ENCODE peak calls at places on chromosome 7, in six cellular contexts. One of them, this sample, is unnamed.

GRCh38 chr7:92763636-92764423 is 72.5 kb downstream of the CDK6 start:
- DNase-seq in OCI-LY7: no peak
- DNase-seq in tibial artery: no peak
- DNase-seq in testis: no peak
- DNase-seq in endothelial cell of umbilical vein: peak; percentile 27
- DNase-seq in upper lobe of right lung: no peak
- DNase-seq in this sample: peak; percentile 69

GRCh38 chr7:81415181-81415580 is 354.7 kb downstream of the HGF start:
- DNase-seq in testis: no peak
- DNase-seq in endothelial cell of umbilical vein: no peak
- DNase-seq in tibial artery: no peak
- DNase-seq in OCI-LY7: no peak
- DNase-seq in upper lobe of right lung: no peak
- DNase-seq in this sample: no peak

GRCh38 chr7:108618056-108618455 is 48.4 kb downstream of the DNAJB9 start:
- DNase-seq in endothelial cell of umbilical vein: no peak
- DNase-seq in upper lobe of right lung: no peak
- DNase-seq in testis: no peak
- DNase-seq in OCI-LY7: no peak
- DNase-seq in tibial artery: no peak
- DNase-seq in this sample: no peak

GRCh38 chr7:100400656-100401055 is 27.4 kb downstream of the PILRA start:
- DNase-seq in testis: no peak
- DNase-seq in upper lobe of right lung: no peak
- DNase-seq in OCI-LY7: peak; percentile 64
- DNase-seq in endothelial cell of umbilical vein: peak; percentile 30
- DNase-seq in tibial artery: no peak
- DNase-seq in this sample: peak; percentile 39

GRCh38 chr7:42494722-42495121 is 257.7 kb upstream of the GLI3 start:
- DNase-seq in testis: no peak
- DNase-seq in endothelial cell of umbilical vein: no peak
- DNase-seq in tibial artery: no peak
- DNase-seq in OCI-LY7: no peak
- DNase-seq in upper lobe of right lung: no peak
- DNase-seq in this sample: peak; percentile 17

GRCh38 chr7:149317986-149318672 is 56.1 kb downstream of the ZNF783 start:
- DNase-seq in upper lobe of right lung: no peak
- DNase-seq in OCI-LY7: peak; percentile 30
- DNase-seq in testis: no peak
- DNase-seq in endothelial cell of umbilical vein: no peak
- DNase-seq in tibial artery: no peak
- DNase-seq in this sample: peak; percentile 21

GRCh38 chr7:155637155-155637554 is 7.3 kb upstream of the RBM33 start:
- DNase-seq in endothelial cell of umbilical vein: no peak
- DNase-seq in upper lobe of right lung: no peak
- DNase-seq in tibial artery: no peak
- DNase-seq in OCI-LY7: no peak
- DNase-seq in testis: no peak
- DNase-seq in this sample: no peak

GRCh38 chr7:131106681-131107342 is 220.9 kb upstream of the MKLN1 start:
- DNase-seq in endothelial cell of umbilical vein: no peak
- DNase-seq in testis: peak; percentile 70
- DNase-seq in tibial artery: peak; percentile 70
- DNase-seq in OCI-LY7: peak; percentile 42
- DNase-seq in upper lobe of right lung: peak; percentile 81
- DNase-seq in this sample: peak; percentile 34

GRCh38 chr7:66739953-66740301 is 606 bp upstream of the RABGEF1 start:
- DNase-seq in testis: no peak
- DNase-seq in endothelial cell of umbilical vein: no peak
- DNase-seq in tibial artery: no peak
- DNase-seq in upper lobe of right lung: no peak
- DNase-seq in OCI-LY7: peak; percentile 52
- DNase-seq in this sample: no peak

GRCh38 chr7:75663302-75663907 is 75.3 kb downstream of the HIP1 start:
- DNase-seq in endothelial cell of umbilical vein: no peak
- DNase-seq in OCI-LY7: no peak
- DNase-seq in upper lobe of right lung: no peak
- DNase-seq in testis: no peak
- DNase-seq in tibial artery: no peak
- DNase-seq in this sample: no peak

DNA sequence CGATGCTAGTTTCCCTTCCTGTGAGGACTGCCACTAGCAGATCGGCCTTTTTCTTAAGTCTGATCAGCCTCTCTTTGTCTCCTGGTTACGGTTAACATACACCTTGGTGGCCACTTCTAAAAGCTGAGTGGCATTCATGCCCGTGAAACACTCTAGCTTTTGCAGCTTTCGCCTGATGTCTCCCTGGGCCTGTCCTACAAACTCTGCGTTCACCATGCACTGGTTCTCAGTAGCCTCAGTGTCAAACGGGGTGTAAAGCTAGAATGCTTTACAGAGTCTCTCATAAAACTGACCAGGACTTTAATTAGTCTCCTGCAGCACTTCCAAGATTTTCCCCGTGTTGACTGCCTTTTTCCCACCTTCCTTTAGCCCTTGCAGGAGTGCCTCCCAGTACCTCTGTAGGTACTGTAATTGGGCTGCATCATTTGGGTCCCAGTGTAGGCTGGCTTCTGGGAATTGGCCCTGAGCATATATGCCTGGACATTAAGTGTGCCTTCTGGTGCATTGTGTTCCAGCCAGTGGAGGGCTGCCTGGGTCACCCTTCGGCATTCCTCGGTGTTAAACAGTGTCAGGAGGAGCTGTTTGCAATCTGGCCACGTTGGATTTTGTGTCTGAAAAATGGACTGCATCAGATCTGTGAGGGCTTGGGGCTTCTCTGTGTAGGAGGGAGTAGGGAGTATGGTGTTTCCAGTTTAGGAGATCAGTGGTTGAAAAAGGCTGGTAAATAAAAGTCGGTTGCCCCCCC is 6.5 kb upstream of the ZNF117 start:
- DNase-seq in OCI-LY7: no peak
- DNase-seq in upper lobe of right lung: no peak
- DNase-seq in tibial artery: no peak
- DNase-seq in testis: no peak
- DNase-seq in endothelial cell of umbilical vein: no peak
- DNase-seq in this sample: no peak
- H3K27ac ChIP-seq in OCI-LY7: no peak overlapping the region
- H3K27ac ChIP-seq in upper lobe of right lung: no peak overlapping the region
- H3K27ac ChIP-seq in tibial artery: peak overlapping the region; percentile 8
- H3K27ac ChIP-seq in testis: peak overlapping the region; percentile 75
- H3K27ac ChIP-seq in endothelial cell of umbilical vein: no peak overlapping the region
- H3K27ac ChIP-seq in this sample: no peak overlapping the region

GRCh38 chr7:102287465-102288146 is 938 bp downstream of the SH2B2 start:
- DNase-seq in testis: peak; percentile 50
- DNase-seq in OCI-LY7: peak; percentile 73
- DNase-seq in upper lobe of right lung: peak; percentile 76
- DNase-seq in tibial artery: peak; percentile 38
- DNase-seq in endothelial cell of umbilical vein: no peak
- DNase-seq in this sample: peak; percentile 47
- H3K4me1 ChIP-seq in testis: peaks cover 13% of the 10 kb centered on the region
- H3K4me1 ChIP-seq in OCI-LY7: peaks cover 74% of the 10 kb centered on the region
- H3K4me1 ChIP-seq in upper lobe of right lung: peaks cover 22% of the 10 kb centered on the region
- H3K4me1 ChIP-seq in tibial artery: peaks cover 27% of the 10 kb centered on the region
- H3K4me1 ChIP-seq in endothelial cell of umbilical vein: peaks cover 10% of the 10 kb centered on the region
- H3K4me1 ChIP-seq in this sample: peaks cover 17% of the 10 kb centered on the region

DNA sequence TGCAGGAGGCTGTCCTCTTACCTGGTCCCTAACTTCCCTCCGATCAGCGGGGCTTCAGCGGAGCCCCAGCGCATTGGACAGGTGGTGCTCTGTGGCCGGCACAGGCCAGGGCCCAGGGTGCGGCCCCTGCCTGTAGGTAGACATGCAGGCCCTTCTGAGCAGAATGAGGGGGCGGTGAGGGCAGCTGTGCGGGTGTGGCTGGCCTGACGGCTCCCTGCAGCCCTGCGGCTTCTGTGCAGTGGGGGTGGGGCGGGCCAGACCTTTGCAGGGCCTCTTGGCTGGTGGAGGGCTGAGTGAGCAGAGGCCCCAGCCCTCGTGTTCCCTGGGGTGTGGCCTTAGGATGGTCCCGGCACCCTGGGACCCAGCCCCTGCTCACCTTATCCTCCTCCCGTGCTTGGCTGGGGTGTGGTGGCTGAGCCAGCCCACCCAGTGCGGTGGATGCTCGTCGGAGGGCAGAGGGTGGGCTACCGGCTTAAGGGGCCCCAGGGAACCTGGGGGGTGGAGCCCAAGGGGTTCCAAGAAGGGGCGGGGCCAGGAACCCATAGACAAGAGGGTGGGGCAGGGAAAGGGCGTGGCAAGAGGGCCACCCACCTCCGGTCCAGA is 175.2 kb upstream of the TNRC18 start:
- DNase-seq in upper lobe of right lung: no peak
- DNase-seq in testis: peak; percentile 51
- DNase-seq in endothelial cell of umbilical vein: no peak
- DNase-seq in OCI-LY7: no peak
- DNase-seq in tibial artery: no peak
- DNase-seq in this sample: peak; percentile 96
- H3K27ac ChIP-seq in upper lobe of right lung: no peak overlapping the region
- H3K27ac ChIP-seq in testis: peak overlapping the region; percentile 45
- H3K27ac ChIP-seq in endothelial cell of umbilical vein: no peak overlapping the region
- H3K27ac ChIP-seq in OCI-LY7: no peak overlapping the region
- H3K27ac ChIP-seq in tibial artery: no peak overlapping the region
- H3K27ac ChIP-seq in this sample: peak overlapping the region; percentile 82

GRCh38 chr7:88757371-88757770 is 2.1 kb upstream of the ZNF804B start:
- DNase-seq in OCI-LY7: no peak
- DNase-seq in upper lobe of right lung: no peak
- DNase-seq in endothelial cell of umbilical vein: no peak
- DNase-seq in testis: no peak
- DNase-seq in tibial artery: no peak
- DNase-seq in this sample: no peak
- H3K4me1 ChIP-seq in OCI-LY7: no peaks in the 10 kb centered on the region
- H3K4me1 ChIP-seq in upper lobe of right lung: no peaks in the 10 kb centered on the region
- H3K4me1 ChIP-seq in endothelial cell of umbilical vein: peaks cover 10% of the 10 kb centered on the region
- H3K4me1 ChIP-seq in testis: peaks cover 8% of the 10 kb centered on the region
- H3K4me1 ChIP-seq in tibial artery: peaks cover 15% of the 10 kb centered on the region
- H3K4me1 ChIP-seq in this sample: peaks cover 2% of the 10 kb centered on the region